ENCODE peak calls at places on chromosomes 2 and 18, in five cellular contexts. S, N, Z, P and F are unnamed samples.

GRCh38 chr2:15842771-15843666 is 97.3 kb upstream of the MYCN start:
- DNase-seq in P (no peak), Z (no peak), S (no peak), N (no peak), F (no peak)

GRCh38 chr2:221571391-221572179 is 519 bp downstream of the EPHA4 start:
- DNase-seq in S (peak), P (peak), Z (no peak), N (peak), F (peak)

GRCh38 chr18:46650681-46651080 is 6.3 kb downstream of the LOXHD1 start:
- DNase-seq in S (no peak), P (peak), Z (no peak), N (no peak), F (no peak)

GRCh38 chr2:31213063-31213882 is 4.0 kb downstream of the CAPN14 start:
- DNase-seq in P (no peak), S (no peak), Z (no peak), N (no peak), F (no peak)

GRCh38 chr2:159614534-159615186 is 1.7 kb downstream of the BAZ2B start:
- DNase-seq in P (peak), N (no peak), S (no peak), Z (peak), F (no peak)

GRCh38 chr2:110106642-110107041 is 9.0 kb downstream of the MALL start:
- DNase-seq in N (no peak), Z (no peak), S (no peak), P (peak), F (peak)

GRCh38 chr2:235679471-235679870 is 185.6 kb downstream of the AGAP1 start:
- DNase-seq in P (no peak), N (no peak), Z (peak), S (no peak), F (no peak)

GRCh38 chr2:230868947-230869690 is 4.4 kb downstream of the ITM2C start:
- DNase-seq in P (no peak), N (no peak), S (no peak), Z (no peak), F (no peak)

GRCh38 chr18:54279477-54280205 is 10.3 kb downstream of the POLI start:
- DNase-seq in N (no peak), Z (no peak), S (no peak), P (peak), F (no peak)

GRCh38 chr18:9771977-9772660 is 64.0 kb downstream of the RAB31 start:
- DNase-seq in S (no peak), P (peak), N (peak), Z (no peak), F (no peak)

GRCh38 chr18:74453011-74453571 is 4.0 kb downstream of the DIPK1C start:
- DNase-seq in N (no peak), S (no peak), P (no peak), Z (no peak), F (no peak)

GRCh38 chr18:43572165-43572564 is 294.9 kb upstream of the SYT4 start:
- DNase-seq in P (no peak), S (no peak), Z (no peak), N (no peak), F (no peak)

GRCh38 chr18:74534981-74535649 is 815 bp downstream of the CNDP1 start:
- DNase-seq in S (no peak), N (no peak), P (no peak), Z (no peak), F (no peak)

GRCh38 chr2:199979841-199980628 is 24.7 kb downstream of the MAIP1 start:
- DNase-seq in P (peak), S (peak), N (peak), Z (peak), F (peak)